ENCODE peak calls at places on chromosomes 7 and 10, in eight cellular contexts. M is substantia nigra; B is adrenal gland; L is tibial artery; O is heart right ventricle; X is CD4-positive, alpha-beta T cell; V is body of pancreas; U is coronary artery. H is an unnamed sample.

GRCh38 chr7:73678862-73679261 is 4.4 kb downstream of the DNAJC30 start:
- DNase-seq in M (no peak), B (no peak), L (no peak), O (no peak), X (no peak), V (peak), U (no peak), H (no peak)

GRCh38 chr7:98240961-98241673 is 10.9 kb downstream of the TECPR1 start:
- DNase-seq in M (peak), B (peak), L (no peak), O (no peak), X (peak), V (peak), U (peak), H (no peak)

GRCh38 chr10:97659589-97659988 is 19.1 kb downstream of the PI4K2A start:
- DNase-seq in M (no peak), B (no peak), L (no peak), O (no peak), X (no peak), V (no peak), U (no peak), H (no peak)

GRCh38 chr10:36232935-36233334 is 590.8 kb upstream of the FZD8 start:
- DNase-seq in M (no peak), B (no peak), L (no peak), O (no peak), X (no peak), V (no peak), U (no peak), H (no peak)

GRCh38 chr7:25098096-25099046 is 26.7 kb downstream of the CYCS start:
- DNase-seq in M (peak), B (peak), L (no peak), O (peak), X (peak), V (peak), U (no peak), H (peak)

GRCh38 chr7:158904599-158904998 is 48.2 kb downstream of the DYNC2I1 start:
- DNase-seq in M (no peak), B (no peak), L (no peak), O (no peak), X (no peak), V (no peak), U (no peak), H (no peak)

GRCh38 chr10:86632009-86632800 is 22.1 kb upstream of the OPN4 start:
- DNase-seq in M (no peak), B (no peak), L (no peak), O (peak), X (no peak), V (peak), U (no peak), H (no peak)

GRCh38 chr7:102992820-102993531 is 80.2 kb downstream of the LRRC17 start:
- DNase-seq in M (no peak), B (peak), L (no peak), O (no peak), X (no peak), V (peak), U (no peak), H (no peak)

GRCh38 chr10:48447356-48448215 is 141.1 kb downstream of the MAPK8 start:
- DNase-seq in M (no peak), B (no peak), L (peak), O (no peak), X (no peak), V (no peak), U (peak), H (no peak)

GRCh38 chr7:136549756-136550155 is 318.7 kb upstream of the CHRM2 start:
- DNase-seq in M (no peak), B (no peak), L (no peak), O (no peak), X (no peak), V (no peak), U (no peak), H (no peak)
- H3K27ac ChIP-seq in M (no peak), B (no peak), L (no peak), O (no peak), X (no peak), V (no peak), U (no peak), H (no peak)

GRCh38 chr10:110650265-110650668 is 6.1 kb downstream of the RBM20 start:
- DNase-seq in M (no peak), B (no peak), L (no peak), O (no peak), X (no peak), V (no peak), U (no peak), H (no peak)

GRCh38 chr10:110651044-110651958 is 7.2 kb downstream of the RBM20 start:
- DNase-seq in M (no peak), B (no peak), L (peak), O (peak), X (no peak), V (no peak), U (peak), H (no peak)

GRCh38 chr10:110655286-110655685 is 11.2 kb downstream of the RBM20 start:
- DNase-seq in M (no peak), B (no peak), L (no peak), O (no peak), X (no peak), V (no peak), U (no peak), H (no peak)

GRCh38 chr10:110649652-110650264 is 5.6 kb downstream of the RBM20 start:
- DNase-seq in M (no peak), B (no peak), L (no peak), O (no peak), X (no peak), V (no peak), U (no peak), H (no peak)

GRCh38 chr10:110652475-110653118 is 8.5 kb downstream of the RBM20 start:
- DNase-seq in M (no peak), B (no peak), L (no peak), O (no peak), X (no peak), V (no peak), U (no peak), H (no peak)
- H3K27ac ChIP-seq in M (no peak), B (no peak), L (no peak), O (no peak), X (no peak), V (no peak), U (peak), H (no peak)

GRCh38 chr10:17217661-17218306 is 10.3 kb upstream of the VIM start:
- DNase-seq in M (no peak), B (no peak), L (no peak), O (no peak), X (no peak), V (no peak), U (no peak), H (no peak)

GRCh38 chr10:17219024-17219423 is 9.0 kb upstream of the VIM start:
- DNase-seq in M (no peak), B (no peak), L (no peak), O (no peak), X (no peak), V (no peak), U (no peak), H (no peak)

GRCh38 chr10:17220652-17221100 is 7.4 kb upstream of the VIM start:
- DNase-seq in M (no peak), B (no peak), L (no peak), O (no peak), X (no peak), V (no peak), U (no peak), H (no peak)

GRCh38 chr10:17225823-17226222 is 2.2 kb upstream of the VIM start:
- DNase-seq in M (no peak), B (no peak), L (no peak), O (no peak), X (no peak), V (no peak), U (no peak), H (no peak)

GRCh38 chr10:17222329-17222728 is 5.7 kb upstream of the VIM start:
- DNase-seq in M (no peak), B (no peak), L (no peak), O (no peak), X (no peak), V (no peak), U (no peak), H (no peak)
- H3K27ac ChIP-seq in M (no peak), B (no peak), L (no peak), O (no peak), X (no peak), V (no peak), U (no peak), H (no peak)

DNA sequence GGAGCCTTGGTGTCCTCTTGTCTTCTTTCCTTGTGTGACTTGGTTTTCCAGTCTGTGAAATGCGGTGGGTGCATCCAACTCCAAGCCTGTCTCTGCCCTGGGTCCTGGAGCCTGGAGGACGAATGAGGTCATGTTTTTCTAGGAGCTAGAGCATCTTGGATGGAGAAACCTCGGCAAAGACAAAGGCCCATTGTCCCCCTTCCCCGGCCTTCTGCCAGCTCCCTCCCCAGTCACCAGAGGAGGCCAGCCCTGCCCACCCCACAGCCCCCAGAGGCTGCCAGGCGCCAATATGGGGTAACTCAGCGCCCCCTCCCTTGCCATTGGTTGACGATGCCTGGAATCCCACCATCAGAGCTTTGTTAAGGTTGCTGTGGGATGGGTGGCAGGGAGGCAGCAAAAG is 40.4 kb downstream of the KCTD7 start:
- DNase-seq in M (peak), B (no peak), L (no peak), O (peak), X (no peak), V (no peak), U (no peak), H (peak)
- H3K27ac ChIP-seq in M (peak), B (no peak), L (no peak), O (no peak), X (no peak), V (no peak), U (no peak), H (peak)

DNA sequence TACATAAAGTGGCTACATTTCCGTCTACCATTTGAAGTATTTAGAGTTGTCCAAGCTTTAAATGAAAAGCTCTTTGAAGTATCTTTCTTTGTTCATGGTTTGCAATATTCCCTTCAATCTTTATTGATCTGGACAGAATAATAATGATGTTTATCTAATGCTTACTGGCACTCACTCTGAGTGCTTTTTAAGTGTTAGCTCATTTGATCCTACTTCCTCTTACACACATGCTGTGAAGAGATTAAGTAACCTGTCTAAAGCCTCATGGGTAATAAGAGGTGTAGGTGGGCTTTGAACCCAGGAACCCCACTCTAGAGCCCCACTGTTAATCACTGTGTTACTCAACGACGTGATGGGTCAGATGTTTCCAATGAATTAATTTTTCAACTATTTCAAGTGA is 31.1 kb upstream of the ADD3 start:
- DNase-seq in M (no peak), B (no peak), L (no peak), O (no peak), X (no peak), V (no peak), U (no peak), H (no peak)
- H3K27ac ChIP-seq in M (no peak), B (no peak), L (peak), O (no peak), X (no peak), V (no peak), U (peak), H (no peak)

GRCh38 chr7:114966156-114966555 is 44.3 kb downstream of the MDFIC start:
- DNase-seq in M (no peak), B (peak), L (no peak), O (no peak), X (no peak), V (no peak), U (no peak), H (no peak)
- H3K27ac ChIP-seq in M (no peak), B (no peak), L (no peak), O (no peak), X (no peak), V (no peak), U (no peak), H (no peak)